ENCODE peak calls at places on chromosomes 2 and 18, in six cellular contexts. K is right cardiac atrium; I is activated CD8-positive, alpha-beta memory T cell treated with anti-CD3 and anti-CD28 coated beads, Interleukin-2, amount 50 U/mL, for 48 hours; D is glutamatergic neuron; E is posterior cingulate gyrus; U is KBM-7. V is an unnamed sample.

GRCh38 chr2:17196380-17196779 is 321.9 kb downstream of the RAD51AP2 start:
- DNase-seq in K (no peak), I (no peak), D (no peak), E (no peak), U (no peak), V (no peak)

GRCh38 chr2:113847144-113847543 is 42.7 kb upstream of the ACTR3 start:
- DNase-seq in K (no peak), I (no peak), D (no peak), E (no peak), U (no peak), V (no peak)

GRCh38 chr2:43117521-43118143 is 108.8 kb downstream of the ZFP36L2 start:
- DNase-seq in K (no peak), I (no peak), D (no peak), E (no peak), U (no peak), V (no peak)

GRCh38 chr2:101190753-101191516 is 39.8 kb upstream of the TBC1D8 start:
- DNase-seq in K (no peak), I (no peak), D (no peak), E (no peak), U (peak; percentile 40), V (no peak)

GRCh38 chr2:231361701-231362588 is 33.6 kb upstream of the B3GNT7 start:
- DNase-seq in K (no peak), I (no peak), D (no peak), E (peak; percentile 78), U (peak; percentile 79), V (no peak)

GRCh38 chr2:172995323-172996244 is 80.1 kb upstream of the MAP3K20 start:
- DNase-seq in K (peak; percentile 62), I (no peak), D (no peak), E (no peak), U (peak; percentile 16), V (no peak)

GRCh38 chr2:194826241-194826640 is 830.8 kb upstream of the SLC39A10 start:
- DNase-seq in K (no peak), I (no peak), D (no peak), E (no peak), U (no peak), V (no peak)

GRCh38 chr2:144332356-144333143 is 187.4 kb downstream of the ZEB2 start:
- DNase-seq in K (peak; percentile 95), I (peak; percentile 93), D (peak; percentile 90), E (peak; percentile 99), U (peak; percentile 91), V (peak; percentile 91)

GRCh38 chr2:9144047-9144446 is 62.6 kb upstream of the ASAP2 start:
- DNase-seq in K (no peak), I (no peak), D (no peak), E (no peak), U (no peak), V (no peak)

GRCh38 chr18:68791801-68792200 is 6.1 kb upstream of the CCDC102B start:
- DNase-seq in K (peak; percentile 41), I (no peak), D (no peak), E (no peak), U (no peak), V (no peak)

GRCh38 chr2:26706093-26706492 is 13.6 kb downstream of the KCNK3 start:
- DNase-seq in K (no peak), I (no peak), D (no peak), E (peak; percentile 43), U (no peak), V (no peak)

GRCh38 chr18:26458526-26459232 is 89.7 kb downstream of the KCTD1 start:
- DNase-seq in K (no peak), I (no peak), D (no peak), E (no peak), U (peak; percentile 51), V (no peak)

GRCh38 chr2:222319576-222320440 is 21.0 kb upstream of the PAX3 start:
- DNase-seq in K (peak; percentile 70), I (no peak), D (peak; percentile 76), E (peak; percentile 86), U (peak; percentile 56), V (no peak)

GRCh38 chr2:158725496-158725895 is 69.6 kb upstream of the DAPL1 start:
- DNase-seq in K (no peak), I (no peak), D (no peak), E (no peak), U (no peak), V (no peak)

GRCh38 chr2:158761626-158762025 is 33.5 kb upstream of the DAPL1 start:
- DNase-seq in K (no peak), I (no peak), D (no peak), E (no peak), U (no peak), V (peak; percentile 14)

GRCh38 chr2:212176151-212176550 is 362.5 kb downstream of the ERBB4 start:
- DNase-seq in K (no peak), I (no peak), D (no peak), E (no peak), U (no peak), V (no peak)

GRCh38 chr2:132517386-132517785 is 100.8 kb downstream of the GPR39 start:
- DNase-seq in K (no peak), I (no peak), D (no peak), E (no peak), U (no peak), V (no peak)

GRCh38 chr18:48814490-48815181 is 136.1 kb downstream of the SMAD7 start:
- DNase-seq in K (peak; percentile 36), I (peak; percentile 50), D (peak; percentile 1), E (peak; percentile 28), U (no peak), V (no peak)